ENCODE peak calls at places on chromosome 6, in eight cellular contexts. V is naive thymus-derived CD8-positive, alpha-beta T cell; M is progenitor cell of endocrine pancreas; W is caudate nucleus; C is LNCaP clone FGC; D is mesothelial cell of epicardium; G is M059J; F is IMR-90. X is an unnamed sample.

GRCh38 chr6:24883618-24884017 is 52.1 kb downstream of the RIPOR2 start:
- DNase-seq in V (no peak), M (no peak), C (no peak), D (no peak), G (peak), F (peak), W (no peak), X (no peak)

GRCh38 chr6:6479706-6480250 is 108.7 kb upstream of the LY86 start:
- DNase-seq in F (no peak), V (no peak), D (no peak), W (no peak), C (no peak), M (no peak), G (no peak), X (no peak)

GRCh38 chr6:47353822-47354221 is 44.1 kb upstream of the TNFRSF21 start:
- DNase-seq in D (no peak), C (no peak), F (no peak), V (no peak), M (no peak), W (no peak), G (no peak), X (no peak)

GRCh38 chr6:152794696-152795095 is 44.1 kb downstream of the VIP start:
- DNase-seq in M (no peak), W (no peak), C (no peak), G (no peak), F (no peak), D (no peak), V (no peak), X (no peak)

GRCh38 chr6:72619883-72620696 is 1.8 kb upstream of the KCNQ5 start:
- DNase-seq in F (peak), W (peak), M (peak), G (peak), C (no peak), V (peak), D (peak), X (peak)

GRCh38 chr6:119350202-119351004 is 842 bp upstream of the MAN1A1 start:
- DNase-seq in V (peak), W (no peak), C (no peak), F (peak), M (no peak), D (no peak), G (peak), X (no peak)

GRCh38 chr6:19052219-19052618 is 665.1 kb downstream of the RNF144B start:
- DNase-seq in V (no peak), G (peak), W (no peak), F (no peak), M (no peak), D (no peak), C (no peak), X (no peak)

GRCh38 chr6:79775222-79775621 is 144.1 kb downstream of the SH3BGRL2 start:
- DNase-seq in M (no peak), W (no peak), D (no peak), G (no peak), F (no peak), C (no peak), V (no peak), X (no peak)

GRCh38 chr6:17927705-17928104 is 59.7 kb downstream of the KIF13A start:
- DNase-seq in V (no peak), D (no peak), M (no peak), W (no peak), G (no peak), C (no peak), F (no peak), X (no peak)

GRCh38 chr6:16925461-16925860 is 164.2 kb upstream of the ATXN1 start:
- DNase-seq in M (no peak), F (peak), C (no peak), V (no peak), G (peak), W (no peak), D (no peak), X (no peak)

GRCh38 chr6:5344038-5344437 is 82.7 kb downstream of the FARS2 start:
- DNase-seq in V (no peak), M (no peak), W (no peak), G (no peak), F (no peak), D (no peak), C (no peak), X (no peak)

GRCh38 chr6:156809034-156809433 is 31.9 kb downstream of the ARID1B start:
- DNase-seq in D (no peak), V (no peak), G (no peak), C (no peak), W (no peak), F (peak), M (no peak), X (no peak)